ENCODE peak calls at places on chromosomes 4 and X, in six cellular contexts. U, A, I, Q, P and H are unnamed samples.

GRCh38 chr4:6692379-6692778 is 1.3 kb upstream of the S100P start:
- DNase-seq in U (no peak), A (no peak), I (no peak), Q (no peak), P (no peak), H (no peak)

GRCh38 chrX:69221239-69222102 is 56.2 kb upstream of the PJA1 start:
- DNase-seq in U (no peak), A (peak; percentile 1), I (no peak), Q (no peak), P (no peak), H (no peak)

GRCh38 chr4:35559559-35560365 is 684.6 kb downstream of the ARAP2 start:
- DNase-seq in U (no peak), A (no peak), I (no peak), Q (no peak), P (no peak), H (peak; percentile 3)

GRCh38 chr4:76639292-76639691 is 204.3 kb downstream of the SHROOM3 start:
- DNase-seq in U (no peak), A (no peak), I (no peak), Q (no peak), P (peak; percentile 56), H (no peak)

GRCh38 chrX:92247076-92247475 is 467.9 kb downstream of the PCDH11X start:
- DNase-seq in U (no peak), A (no peak), I (no peak), Q (no peak), P (no peak), H (no peak)

GRCh38 chr4:112284166-112284565 is 1.5 kb downstream of the TIFA start:
- DNase-seq in U (no peak), A (no peak), I (no peak), Q (no peak), P (peak; percentile 33), H (peak; percentile 13)

GRCh38 chr4:7736436-7737267 is 203.0 kb downstream of the AFAP1 start:
- DNase-seq in U (no peak), A (no peak), I (no peak), Q (no peak), P (no peak), H (no peak)

GRCh38 chr4:139684351-139684750 is 18.7 kb downstream of the MGST2 start:
- DNase-seq in U (no peak), A (no peak), I (no peak), Q (no peak), P (no peak), H (no peak)

GRCh38 chr4:147110968-147111367 is 165.3 kb upstream of the TTC29 start:
- DNase-seq in U (no peak), A (no peak), I (no peak), Q (no peak), P (peak; percentile 5), H (no peak)

GRCh38 chr4:26431461-26432165 is 58.7 kb downstream of the CCKAR start:
- DNase-seq in U (no peak), A (no peak), I (no peak), Q (no peak), P (no peak), H (no peak)

GRCh38 chrX:108453841-108454240 is 14.2 kb downstream of the COL4A5 start:
- DNase-seq in U (no peak), A (no peak), I (no peak), Q (no peak), P (peak; percentile 1), H (no peak)

GRCh38 chr4:121998024-121998423 is 46.2 kb upstream of the TRPC3 start:
- DNase-seq in U (no peak), A (peak; percentile 3), I (no peak), Q (no peak), P (no peak), H (no peak)

GRCh38 chrX:153765138-153766079 is 1.4 kb downstream of the PLXNB3 start:
- DNase-seq in U (no peak), A (no peak), I (no peak), Q (peak; percentile 33), P (peak; percentile 52), H (peak; percentile 92)

GRCh38 chrX:150680974-150681373 is 12.2 kb upstream of the MTMR1 start:
- DNase-seq in U (no peak), A (peak; percentile 34), I (no peak), Q (peak; percentile 7), P (peak; percentile 28), H (peak; percentile 33)

GRCh38 chr4:100728861-100729260 is 211.0 kb upstream of the EMCN start:
- DNase-seq in U (no peak), A (no peak), I (no peak), Q (no peak), P (no peak), H (no peak)

GRCh38 chr4:55348436-55348835 is 2.4 kb downstream of the SRD5A3 start:
- DNase-seq in U (no peak), A (no peak), I (no peak), Q (no peak), P (no peak), H (no peak)

GRCh38 chr4:76090241-76090691 is 15.8 kb downstream of the ART3 start:
- DNase-seq in U (no peak), A (peak; percentile 95), I (no peak), Q (peak; percentile 13), P (peak; percentile 79), H (peak; percentile 79)

GRCh38 chrX:54825716-54826428 is 18.3 kb downstream of the MAGED2 start:
- DNase-seq in U (no peak), A (no peak), I (no peak), Q (no peak), P (no peak), H (no peak)

GRCh38 chr4:7627251-7628250 is 192.8 kb upstream of the PSAPL1 start:
- DNase-seq in U (no peak), A (no peak), I (no peak), Q (no peak), P (no peak), H (no peak)

GRCh38 chr4:152628128-152628527 is 51.7 kb downstream of the TMEM154 start:
- DNase-seq in U (no peak), A (no peak), I (no peak), Q (no peak), P (no peak), H (no peak)

GRCh38 chr4:56990109-56990508 is 11.4 kb downstream of the POLR2B start:
- DNase-seq in U (no peak), A (peak; percentile 66), I (no peak), Q (no peak), P (no peak), H (no peak)

GRCh38 chr4:108109111-108109510 is 59.6 kb downstream of the LEF1 start:
- DNase-seq in U (no peak), A (no peak), I (no peak), Q (no peak), P (no peak), H (no peak)

GRCh38 chr4:108110450-108110849 is 58.3 kb downstream of the LEF1 start:
- DNase-seq in U (no peak), A (no peak), I (no peak), Q (no peak), P (no peak), H (no peak)

GRCh38 chr4:108109997-108110416 is 58.7 kb downstream of the LEF1 start:
- DNase-seq in U (peak; percentile 16), A (no peak), I (no peak), Q (no peak), P (no peak), H (no peak)

GRCh38 chr4:108113229-108113628 is 55.5 kb downstream of the LEF1 start:
- DNase-seq in U (no peak), A (no peak), I (no peak), Q (no peak), P (no peak), H (peak; percentile 36)

DNA sequence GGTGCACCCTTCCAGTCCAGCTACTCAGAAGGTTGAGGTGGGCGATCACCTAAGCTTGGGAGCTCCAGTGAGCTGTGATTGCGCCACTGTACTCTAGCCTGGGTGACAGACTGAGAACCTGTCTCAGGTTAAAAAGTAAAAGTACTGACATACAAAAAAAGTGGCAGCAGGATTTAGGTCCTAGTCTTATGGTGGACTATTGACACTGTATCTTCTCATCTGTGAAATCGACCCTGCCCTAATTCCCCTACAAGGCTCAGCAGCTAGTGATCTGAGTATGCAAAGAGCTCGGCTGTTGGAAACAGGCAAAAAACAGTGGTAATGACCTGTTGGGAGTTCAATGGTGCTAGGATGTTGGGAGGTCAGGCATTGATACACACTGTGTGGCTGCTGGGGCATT is 57.0 kb downstream of the LEF1 start:
- DNase-seq in U (no peak), A (no peak), I (no peak), Q (no peak), P (no peak), H (no peak)
- TF ChIP-seq MYC in U (no peak), A (no peak), I (no peak), Q (no peak), P (no peak), H (no peak)

GRCh38 chrX:46637937-46638336 is 64.4 kb downstream of the CHST7 start:
- DNase-seq in U (peak; percentile 60), A (peak; percentile 11), I (peak; percentile 6), Q (no peak), P (peak; percentile 10), H (no peak)

GRCh38 chrX:46635186-46635585 is 61.6 kb downstream of the CHST7 start:
- DNase-seq in U (no peak), A (no peak), I (no peak), Q (no peak), P (no peak), H (no peak)

GRCh38 chrX:46636223-46636622 is 62.7 kb downstream of the CHST7 start:
- DNase-seq in U (no peak), A (no peak), I (no peak), Q (no peak), P (no peak), H (no peak)

GRCh38 chrX:46630141-46630540 is 56.6 kb downstream of the CHST7 start:
- DNase-seq in U (no peak), A (no peak), I (no peak), Q (no peak), P (no peak), H (no peak)

DNA sequence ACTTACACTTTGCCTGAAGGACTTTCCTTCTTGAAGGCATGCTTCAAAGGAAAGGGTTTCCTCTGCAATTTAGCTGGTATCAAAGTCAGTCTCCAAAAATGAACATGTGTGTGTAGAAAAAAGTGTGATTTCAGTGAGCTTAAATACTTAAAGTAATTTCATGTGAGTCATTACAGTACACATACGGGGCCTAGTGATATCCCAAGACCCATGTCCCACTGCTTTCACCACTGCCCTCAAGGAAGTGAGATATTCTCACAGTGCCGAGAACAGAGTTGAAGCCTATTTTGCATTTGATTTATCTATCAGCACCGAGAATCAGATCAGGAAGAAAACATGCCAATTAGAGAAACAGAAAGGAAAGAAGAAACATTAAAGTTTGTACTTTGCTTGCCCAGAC is 61.0 kb downstream of the CHST7 start:
- DNase-seq in U (no peak), A (no peak), I (no peak), Q (no peak), P (no peak), H (no peak)
- TF ChIP-seq MYC in U (no peak), A (no peak), I (no peak), Q (no peak), P (no peak), H (no peak)

DNA sequence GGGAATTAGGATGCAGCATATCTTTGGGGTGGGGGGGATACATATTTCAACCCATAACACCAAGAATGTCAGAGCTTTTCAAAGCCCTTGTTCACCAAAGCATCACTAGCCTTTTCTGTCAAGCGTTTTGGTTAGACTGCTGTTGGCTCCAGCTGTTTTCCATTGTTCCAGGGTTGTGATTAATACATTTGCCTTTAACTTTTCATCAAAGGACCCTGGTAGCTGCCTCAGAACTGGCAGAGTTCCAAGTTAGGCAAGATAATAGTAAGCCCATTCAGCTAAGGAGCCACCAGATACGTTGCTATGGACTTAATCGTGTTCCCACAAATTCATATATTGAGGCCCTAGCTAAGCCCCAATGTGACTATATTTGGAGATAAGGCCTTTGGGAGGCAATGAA is 37.1 kb downstream of the ENOPH1 start:
- DNase-seq in U (no peak), A (no peak), I (no peak), Q (peak; percentile 45), P (peak; percentile 12), H (peak; percentile 8)
- TF ChIP-seq MYC in U (no peak), A (no peak), I (no peak), Q (no peak), P (no peak), H (no peak)

GRCh38 chrX:130994671-130995070 is 63.5 kb upstream of the ARHGAP36 start:
- DNase-seq in U (no peak), A (peak; percentile 38), I (peak; percentile 16), Q (no peak), P (peak; percentile 5), H (peak; percentile 25)
- TF ChIP-seq MYC in U (no peak), A (no peak), I (no peak), Q (no peak), P (no peak), H (no peak)